ENCODE peak calls at places on chromosomes 7 and 10, in five cellular contexts. T is HEK293T; W is colonic mucosa; N is GM18507; V is activated CD4-positive, alpha-beta T cell treated with anti-CD3 and anti-CD28 coated beads, Interleukin-2, amount 10 ng/mL, durations not matched to agents 7 days and 5 days. L is an unnamed sample.

GRCh38 chr7:44235582-44236332 is 35.0 kb downstream of the YKT6 start:
- DNase-seq in T (no peak), V (no peak), W (no peak), N (no peak), L (no peak)

GRCh38 chr10:107264742-107265141 is 100.2 kb upstream of the SORCS1 start:
- DNase-seq in W (no peak), N (no peak), T (peak), V (no peak), L (no peak)

GRCh38 chr7:110591341-110591740 is 499.6 kb upstream of the LRRN3 start:
- DNase-seq in W (no peak), V (no peak), T (no peak), N (no peak), L (no peak)

GRCh38 chr10:131983780-131984179 is 2.1 kb upstream of the BNIP3 start:
- DNase-seq in V (no peak), W (no peak), T (no peak), N (no peak), L (no peak)

GRCh38 chr10:24858244-24858907 is 94.0 kb downstream of the PRTFDC1 start:
- DNase-seq in N (no peak), T (no peak), V (no peak), W (no peak), L (no peak)

GRCh38 chr7:143015926-143016490 is 10.9 kb downstream of the OR9A2 start:
- DNase-seq in T (no peak), W (no peak), N (no peak), V (no peak), L (no peak)

GRCh38 chr7:1889091-1889490 is 219.0 kb downstream of the ELFN1 start:
- DNase-seq in T (no peak), N (no peak), V (no peak), W (no peak), L (peak)

GRCh38 chr7:92057375-92057774 is 76.9 kb downstream of the CYP51A1 start:
- DNase-seq in T (no peak), N (no peak), V (no peak), W (peak), L (no peak)

GRCh38 chr10:69908071-69908470 is 106.4 kb downstream of the COL13A1 start:
- DNase-seq in T (no peak), W (no peak), V (no peak), N (no peak), L (no peak)

GRCh38 chr10:49141541-49142332 is 7.9 kb upstream of the FAM170B start:
- DNase-seq in W (no peak), T (no peak), V (no peak), N (no peak), L (no peak)

GRCh38 chr10:52805414-52806285 is 33.1 kb upstream of the MBL2 start:
- DNase-seq in N (no peak), V (no peak), T (no peak), W (no peak), L (no peak)

GRCh38 chr10:48614481-48615383 is 9.9 kb upstream of the ARHGAP22 start:
- DNase-seq in T (no peak), N (no peak), V (no peak), W (peak), L (no peak)

GRCh38 chr7:55493416-55493815 is 78.9 kb downstream of the VOPP1 start:
- DNase-seq in T (no peak), N (no peak), V (no peak), W (no peak), L (no peak)

L was measured in CD4-positive, alpha-beta memory T cell.